ENCODE peak calls at places on chromosomes 12 and 14, in nine cellular contexts. Z, V, I, L, J, S, H, F and D are unnamed samples.

GRCh38 chr12:49296836-49297694 is 2.1 kb downstream of the PRPH start:
- DNase-seq in F (no peak), S (no peak), V (peak; percentile 62), J (peak; percentile 81), I (peak; percentile 74), L (no peak), H (peak; percentile 48), Z (peak; percentile 43), D (no peak)

GRCh38 chr12:5428332-5429221 is 3.3 kb upstream of the NTF3 start:
- DNase-seq in J (peak; percentile 16), L (no peak), H (no peak), S (no peak), F (no peak), V (no peak), I (no peak), Z (no peak), D (no peak)

GRCh38 chr12:121673013-121673441 is 3.6 kb upstream of the MORN3 start:
- DNase-seq in L (no peak), Z (peak; percentile 82), H (no peak), V (no peak), I (no peak), S (no peak), F (no peak), J (no peak), D (peak; percentile 54)

GRCh38 chr12:49503674-49504180 is 35.1 kb upstream of the KCNH3 start:
- DNase-seq in F (peak; percentile 41), L (no peak), V (peak; percentile 98), J (no peak), I (no peak), H (no peak), Z (peak; percentile 70), S (no peak), D (no peak)

GRCh38 chr14:22887260-22887989 is 4.4 kb downstream of the REM2 start:
- DNase-seq in V (peak; percentile 92), H (no peak), L (peak; percentile 52), S (no peak), F (peak; percentile 44), Z (peak; percentile 78), I (no peak), J (peak; percentile 91), D (peak; percentile 58)

GRCh38 chr12:114319422-114319821 is 86.5 kb downstream of the TBX5 start:
- DNase-seq in H (no peak), S (no peak), Z (no peak), I (no peak), V (no peak), J (no peak), L (peak; percentile 18), F (no peak), D (no peak)

GRCh38 chr14:89977668-89978067 is 21.9 kb downstream of the TDP1 start:
- DNase-seq in V (no peak), J (no peak), I (no peak), L (no peak), F (no peak), Z (no peak), H (no peak), S (no peak), D (no peak)

GRCh38 chr12:131155131-131155530 is 201.4 kb downstream of the ADGRD1 start:
- DNase-seq in I (peak; percentile 25), F (no peak), H (no peak), L (no peak), Z (no peak), V (no peak), S (no peak), J (no peak), D (no peak)

GRCh38 chr12:38118632-38119031 is 197.9 kb upstream of the ALG10B start:
- DNase-seq in Z (no peak), J (no peak), S (no peak), F (no peak), V (no peak), I (no peak), H (no peak), L (no peak), D (no peak)

GRCh38 chr12:60072911-60073310 is 477.1 kb downstream of the SLC16A7 start:
- DNase-seq in H (no peak), L (no peak), I (no peak), F (no peak), V (no peak), J (no peak), Z (no peak), S (no peak), D (no peak)

GRCh38 chr14:34106310-34106709 is 155.4 kb upstream of the EGLN3 start:
- DNase-seq in Z (no peak), F (no peak), I (no peak), L (no peak), V (no peak), J (no peak), S (no peak), H (no peak), D (no peak)

GRCh38 chr12:116813271-116814041 is 67.8 kb downstream of the HRK start:
- DNase-seq in F (peak; percentile 41), I (no peak), H (no peak), V (peak; percentile 41), J (no peak), Z (no peak), L (no peak), S (no peak), D (no peak)

GRCh38 chr12:112349440-112349839 is 32.8 kb downstream of the HECTD4 start:
- DNase-seq in Z (no peak), H (no peak), L (no peak), I (no peak), V (no peak), F (no peak), J (no peak), S (no peak), D (no peak)

GRCh38 chr12:68042212-68042699 is 53.0 kb downstream of the IFNG-AS1 start:
- DNase-seq in H (peak; percentile 3), Z (no peak), J (peak; percentile 11), S (no peak), F (no peak), L (no peak), I (no peak), V (no peak), D (no peak)

GRCh38 chr14:92973265-92973797 is 50.4 kb downstream of the CHGA start:
- DNase-seq in V (no peak), F (peak; percentile 50), H (peak; percentile 23), L (peak; percentile 87), I (peak; percentile 83), J (peak; percentile 47), S (peak; percentile 83), Z (peak; percentile 62), D (peak; percentile 73)

GRCh38 chr14:24309538-24310386 is at the start of gene LTB4R2:
- DNase-seq in Z (no peak), L (no peak), J (no peak), S (no peak), V (no peak), I (no peak), F (no peak), H (no peak), D (no peak)

GRCh38 chr14:51630987-51631386 is 20.7 kb upstream of the FRMD6 start:
- DNase-seq in I (no peak), L (no peak), S (no peak), J (no peak), F (no peak), V (no peak), Z (no peak), H (no peak), D (no peak)

GRCh38 chr12:122460061-122460460 is 37.6 kb upstream of the CLIP1 start:
- DNase-seq in J (no peak), Z (no peak), F (no peak), L (no peak), I (no peak), V (no peak), H (no peak), S (no peak), D (no peak)

GRCh38 chr12:43758247-43758727 is 303 bp downstream of the PUS7L start:
- DNase-seq in L (peak; percentile 42), F (peak; percentile 22), S (peak; percentile 38), Z (peak; percentile 26), V (no peak), H (peak; percentile 37), I (no peak), J (peak; percentile 52), D (no peak)
- TF ChIP-seq POLR2A in L (no peak), F (no peak), S (no peak), Z (no peak), V (peak; percentile 1), H (no peak), I (no peak), J (no peak), D (no peak)

GRCh38 chr14:99043756-99044155 is 228.2 kb downstream of the BCL11B start:
- DNase-seq in F (no peak), J (no peak), V (no peak), H (no peak), S (no peak), Z (no peak), I (no peak), L (no peak), D (no peak)
- TF ChIP-seq POLR2A in F (no peak), J (no peak), V (no peak), H (no peak), S (no peak), Z (no peak), I (no peak), L (no peak), D (no peak)

DNA sequence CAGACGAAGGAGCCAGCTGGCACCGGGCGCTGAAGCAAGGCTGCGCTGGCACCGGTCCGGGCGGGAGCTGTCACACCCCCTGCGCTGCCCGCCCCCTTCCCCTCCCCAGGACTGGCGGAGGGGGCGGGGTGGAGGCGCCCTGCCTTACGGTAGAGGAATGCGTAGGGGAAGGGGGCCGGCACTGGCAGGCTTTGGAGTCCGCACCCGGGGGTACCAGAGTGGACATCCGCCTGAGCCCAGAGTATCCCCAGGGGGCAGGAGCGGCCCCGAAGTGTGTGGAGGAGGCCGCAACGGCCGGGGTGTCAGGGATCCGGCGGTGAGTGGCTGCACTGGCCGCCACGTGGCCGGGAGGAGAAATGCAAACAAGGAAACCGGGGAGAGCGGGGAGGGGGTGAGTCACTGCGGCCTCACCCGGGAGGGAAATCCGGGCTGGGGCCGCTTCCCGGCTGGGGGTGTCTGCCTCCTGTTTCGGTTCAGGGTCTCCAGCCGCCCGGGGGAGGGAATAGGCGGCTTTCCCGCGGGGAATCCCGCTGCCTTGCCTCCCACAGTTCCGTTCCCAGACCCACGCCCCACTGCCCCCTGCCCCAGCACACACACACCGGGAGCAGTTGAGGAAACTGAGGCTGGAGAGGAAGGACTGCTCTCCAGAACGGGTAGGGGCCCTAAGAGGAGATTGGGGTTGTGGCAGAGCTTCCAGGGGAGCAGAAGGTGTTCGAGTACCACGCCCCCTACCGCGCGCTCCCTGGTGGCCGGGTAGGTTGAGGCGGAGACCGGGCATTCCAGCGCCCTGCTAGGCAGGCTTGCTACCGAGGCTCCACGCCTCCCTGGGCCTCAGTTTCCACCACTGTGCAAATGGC is at the start of gene RAPGEF3:
- DNase-seq in V (no peak), F (peak; percentile 98), J (peak; percentile 95), S (peak; percentile 89), H (peak; percentile 49), I (peak; percentile 94), L (peak; percentile 83), Z (peak; percentile 93), D (peak; percentile 88)
- TF ChIP-seq POLR2A in V (no peak), F (peak; percentile 25), J (peak; percentile 51), S (peak; percentile 35), H (no peak), I (no peak), L (peak; percentile 28), Z (no peak), D (peak; percentile 26)

GRCh38 chr14:65320661-65321308 is 91.7 kb upstream of the FUT8 start:
- DNase-seq in L (no peak), F (no peak), J (peak; percentile 58), I (no peak), S (no peak), V (no peak), Z (peak; percentile 34), H (no peak), D (no peak)

GRCh38 chr14:65318636-65319506 is 93.7 kb upstream of the FUT8 start:
- DNase-seq in Z (no peak), S (no peak), V (no peak), L (no peak), F (no peak), H (no peak), I (no peak), J (peak; percentile 43), D (no peak)

GRCh38 chr14:65321370-65321875 is 91.1 kb upstream of the FUT8 start:
- DNase-seq in Z (no peak), F (no peak), V (no peak), H (no peak), S (no peak), J (peak; percentile 75), L (no peak), I (no peak), D (no peak)
- TF ChIP-seq POLR2A in Z (no peak), F (no peak), V (no peak), H (no peak), S (no peak), J (no peak), L (no peak), I (no peak), D (no peak)